ENCODE peak calls at places on chromosomes 2 and 18, in nine cellular contexts. W is Peyer's patch, M is sigmoid colon, D is IMR-90, A is A549, E is esophagus squamous epithelium, U is lower leg skin, Y is K562, V is breast epithelium. H is an unnamed sample.

GRCh38 chr2:206969192-206969591 is 29.9 kb downstream of the CPO start:
- DNase-seq in W (no peak), U (no peak), M (no peak), D (no peak), E (no peak), Y (no peak), A (no peak), V (no peak), H (no peak)

GRCh38 chr18:23949863-23950262 is 64.7 kb upstream of the TTC39C start:
- DNase-seq in V (no peak), E (no peak), Y (no peak), D (no peak), U (no peak), M (no peak), A (no peak), W (no peak), H (no peak)

GRCh38 chr2:34997779-34998178 is 1357.8 kb upstream of the CRIM1 start:
- DNase-seq in W (no peak), V (no peak), A (no peak), M (no peak), D (no peak), U (no peak), E (no peak), Y (no peak), H (no peak)

GRCh38 chr2:173264152-173264551 is 90.5 kb upstream of the CDCA7 start:
- DNase-seq in D (no peak), Y (no peak), M (no peak), E (no peak), W (peak), V (no peak), A (no peak), U (no peak), H (no peak)

GRCh38 chr18:54149078-54149697 is 75.3 kb downstream of the MBD2 start:
- DNase-seq in W (no peak), V (no peak), D (peak), E (no peak), M (no peak), Y (peak), U (peak), A (peak), H (peak)

GRCh38 chr2:1091895-1092585 is 141.4 kb downstream of the SNTG2 start:
- DNase-seq in E (no peak), V (no peak), Y (no peak), M (no peak), D (peak), W (no peak), A (no peak), U (no peak), H (no peak)

GRCh38 chr2:78979380-78980238 is 45.9 kb upstream of the REG3G start:
- DNase-seq in Y (peak), E (no peak), D (no peak), W (peak), V (no peak), A (peak), M (no peak), U (no peak), H (no peak)

GRCh38 chr2:229392214-229392613 is 121.1 kb upstream of the PID1 start:
- DNase-seq in W (no peak), D (no peak), Y (no peak), V (no peak), M (no peak), A (no peak), U (no peak), E (no peak), H (no peak)

GRCh38 chr2:37767051-37767450 is 95.6 kb upstream of the CDC42EP3 start:
- DNase-seq in V (no peak), M (no peak), A (no peak), D (no peak), E (no peak), Y (no peak), W (no peak), U (no peak), H (no peak)

GRCh38 chr2:128790541-128790944 is 471.9 kb upstream of the HS6ST1 start:
- DNase-seq in E (no peak), U (no peak), D (no peak), Y (no peak), V (no peak), M (no peak), W (no peak), A (no peak), H (no peak)

GRCh38 chr2:39736593-39736992 is 42.5 kb downstream of the THUMPD2 start:
- DNase-seq in D (peak), Y (no peak), V (no peak), A (no peak), U (no peak), E (no peak), M (no peak), W (no peak), H (no peak)

GRCh38 chr2:62596061-62596658 is 90.2 kb upstream of the TMEM17 start:
- DNase-seq in V (no peak), U (no peak), A (no peak), D (peak), E (no peak), M (no peak), W (no peak), Y (no peak), H (no peak)

GRCh38 chr2:236676131-236676873 is 106.7 kb downstream of the ACKR3 start:
- DNase-seq in W (no peak), D (no peak), U (no peak), E (no peak), Y (no peak), M (no peak), V (no peak), A (no peak), H (no peak)

GRCh38 chr18:72700961-72701710 is 157.0 kb upstream of the CBLN2 start:
- DNase-seq in D (peak), A (peak), V (no peak), E (no peak), U (no peak), W (no peak), M (no peak), Y (no peak), H (no peak)

GRCh38 chr18:40980171-40980570 is 974.9 kb upstream of the PIK3C3 start:
- DNase-seq in D (no peak), M (no peak), A (no peak), U (no peak), W (no peak), V (no peak), Y (no peak), E (no peak), H (no peak)

GRCh38 chr2:176407711-176408110 is 138.5 kb downstream of the MTX2 start:
- DNase-seq in V (no peak), D (no peak), E (no peak), Y (no peak), A (no peak), M (no peak), U (no peak), W (no peak), H (no peak)

GRCh38 chr2:106972782-106973181 is 86.8 kb upstream of the ST6GAL2 start:
- DNase-seq in A (no peak), M (no peak), U (no peak), W (no peak), E (no peak), D (no peak), Y (no peak), V (no peak), H (no peak)

GRCh38 chr18:23356915-23357421 is 96.1 kb upstream of the RIOK3 start:
- DNase-seq in V (no peak), M (no peak), W (no peak), Y (no peak), A (no peak), U (no peak), E (no peak), D (peak), H (no peak)

GRCh38 chr2:50065845-50066244 is 911.5 kb upstream of the FSHR start:
- DNase-seq in A (no peak), E (no peak), U (no peak), M (no peak), W (no peak), Y (no peak), V (no peak), D (no peak), H (no peak)

GRCh38 chr2:231597014-231597611 is 4.4 kb downstream of the TEX44 start:
- DNase-seq in E (no peak), V (no peak), M (no peak), D (no peak), Y (no peak), A (no peak), W (no peak), U (peak), H (peak)

GRCh38 chr2:100214265-100214961 is 72.0 kb upstream of the AFF3 start:
- DNase-seq in M (peak), U (no peak), Y (no peak), D (no peak), E (no peak), V (no peak), A (no peak), W (peak), H (no peak)

GRCh38 chr2:99032786-99033185 is 96.8 kb upstream of the CRACDL start:
- DNase-seq in M (no peak), W (no peak), E (no peak), D (no peak), Y (no peak), U (no peak), A (no peak), V (no peak), H (no peak)

GRCh38 chr2:69464575-69464974 is 27.3 kb upstream of the NFU1 start:
- DNase-seq in D (peak), Y (peak), M (peak), A (peak), U (peak), V (no peak), E (peak), W (peak), H (no peak)

GRCh38 chr2:239588451-239589269 is 187.8 kb upstream of the HDAC4 start:
- DNase-seq in A (no peak), E (no peak), U (no peak), M (peak), W (no peak), V (no peak), Y (no peak), D (no peak), H (no peak)

GRCh38 chr2:226953206-226953605 is 117.4 kb downstream of the RHBDD1 start:
- DNase-seq in M (no peak), W (no peak), D (no peak), U (peak), E (no peak), Y (no peak), A (no peak), V (no peak), H (no peak)

GRCh38 chr2:149597050-149598013 is 9.8 kb upstream of the MMADHC start:
- DNase-seq in U (peak), E (no peak), V (no peak), A (peak), M (peak), D (peak), Y (peak), W (peak), H (no peak)

GRCh38 chr2:203855274-203855673 is 12.3 kb upstream of the CTLA4 start:
- DNase-seq in D (no peak), W (no peak), M (no peak), Y (no peak), A (no peak), U (no peak), E (no peak), V (no peak), H (no peak)

GRCh38 chr2:100822587-100823248 is 2.8 kb downstream of the NPAS2 start:
- DNase-seq in M (no peak), V (no peak), E (no peak), W (no peak), D (peak), Y (no peak), U (no peak), A (no peak), H (no peak)

GRCh38 chr2:127674241-127675209 is 805 bp downstream of the LIMS2 start:
- DNase-seq in D (no peak), Y (no peak), V (peak), E (no peak), M (peak), U (no peak), A (no peak), W (peak), H (peak)

GRCh38 chr2:88061295-88061694 is 5.7 kb upstream of the KRCC1 start:
- DNase-seq in D (no peak), U (no peak), V (no peak), A (no peak), Y (no peak), E (no peak), W (no peak), M (no peak), H (no peak)
- TF ChIP-seq POLR2A in D (no peak), U (no peak), V (no peak), A (no peak), Y (no peak), E (no peak), W (no peak), M (no peak), H (no peak)

DNA sequence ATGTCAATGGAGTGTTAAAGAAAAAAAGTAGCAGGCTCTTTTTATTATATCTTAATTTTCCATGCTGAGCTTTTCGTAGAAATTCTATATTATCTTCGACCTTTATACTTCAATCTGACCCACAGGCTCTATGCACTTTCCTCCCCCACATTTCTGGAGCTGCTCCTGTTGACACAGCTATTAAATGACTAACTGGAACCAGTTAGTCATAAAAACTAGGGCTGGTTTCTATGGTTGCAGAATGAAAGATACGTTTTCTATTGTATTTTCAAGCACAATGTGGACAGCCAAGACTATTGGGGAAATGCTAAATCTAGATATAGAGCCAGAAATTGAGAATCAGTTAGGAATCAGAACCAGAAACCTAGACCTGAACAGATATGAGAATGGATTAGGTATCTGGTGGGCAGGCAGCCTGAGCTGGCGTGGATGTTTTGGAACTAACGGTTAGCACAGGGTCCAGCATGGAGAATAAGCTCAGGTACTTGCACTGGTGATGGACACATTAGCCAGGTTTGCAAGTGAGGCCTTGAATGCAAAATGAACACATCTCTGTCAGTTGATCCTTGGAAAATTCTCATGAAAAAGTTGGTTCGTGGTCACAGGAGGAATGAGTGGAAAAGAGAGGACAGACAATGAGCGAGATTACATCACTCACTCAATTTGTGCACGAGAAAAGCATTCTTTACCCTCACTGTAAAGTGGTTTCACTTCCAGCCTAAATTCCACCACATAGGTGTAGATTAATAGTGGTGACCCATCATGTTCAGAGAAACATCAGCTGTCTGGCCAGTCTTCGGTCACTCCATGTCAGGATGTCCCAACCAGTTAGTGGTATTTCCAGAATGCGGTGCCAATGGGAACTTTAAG is 144.6 kb upstream of the EPHA4 start:
- DNase-seq in V (no peak), E (no peak), D (peak), A (peak), U (no peak), M (no peak), W (no peak), Y (no peak), H (no peak)
- TF ChIP-seq POLR2A in V (no peak), E (no peak), D (no peak), A (no peak), U (no peak), M (no peak), W (no peak), Y (no peak), H (no peak)

GRCh38 chr2:10432315-10433181 is 15.6 kb downstream of the ODC1 start:
- DNase-seq in E (no peak), A (no peak), D (no peak), V (no peak), M (no peak), W (peak), Y (no peak), U (no peak), H (peak)
- TF ChIP-seq POLR2A in E (no peak), A (no peak), D (no peak), V (no peak), M (no peak), W (peak), Y (no peak), U (no peak), H (no peak)

DNA sequence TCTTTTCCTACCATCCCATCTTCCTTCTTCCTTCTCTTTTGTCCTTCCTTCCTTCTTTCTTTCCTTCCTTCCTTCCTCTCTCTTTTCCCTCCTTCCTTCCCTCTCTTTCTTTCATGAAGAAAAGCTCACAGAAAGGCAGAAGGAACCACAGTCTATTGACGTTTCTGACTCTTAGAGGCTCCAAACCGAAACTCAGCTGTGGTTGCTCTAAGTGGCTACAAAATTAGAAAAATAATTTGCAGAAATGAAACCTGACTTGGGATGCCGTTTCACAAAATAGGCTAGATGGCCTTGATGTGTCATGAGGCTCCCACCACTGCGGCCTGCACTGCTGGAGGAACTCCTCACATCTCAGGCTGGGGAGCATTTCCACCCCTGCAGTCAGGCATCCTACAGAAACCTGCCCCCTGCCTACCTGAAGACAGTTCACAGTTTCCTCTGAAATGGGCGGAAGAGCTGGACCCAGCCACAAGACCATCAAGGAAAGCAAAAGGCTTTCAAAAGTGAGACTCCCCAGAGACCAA is 165.6 kb downstream of the SMAD7 start:
- DNase-seq in D (no peak), E (no peak), V (no peak), A (no peak), M (peak), U (no peak), Y (no peak), W (peak), H (no peak)
- TF ChIP-seq POLR2A in D (no peak), E (no peak), V (no peak), A (no peak), M (no peak), U (no peak), Y (no peak), W (no peak), H (no peak)

DNA sequence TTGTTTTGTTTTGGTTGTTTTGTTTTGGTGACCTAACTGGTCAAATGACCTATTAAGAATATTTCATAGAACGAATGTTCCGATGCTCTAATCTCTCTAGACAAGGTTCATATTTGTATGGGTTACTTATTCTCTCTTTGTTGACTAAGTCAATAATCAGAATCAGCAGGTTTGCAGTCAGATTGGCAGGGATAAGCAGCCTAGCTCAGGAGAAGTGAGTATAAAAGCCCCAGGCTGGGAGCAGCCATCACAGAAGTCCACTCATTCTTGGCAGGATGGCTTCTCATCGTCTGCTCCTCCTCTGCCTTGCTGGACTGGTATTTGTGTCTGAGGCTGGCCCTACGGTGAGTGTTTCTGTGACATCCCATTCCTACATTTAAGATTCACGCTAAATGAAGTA is at the start of gene TTR:
- DNase-seq in V (no peak), D (no peak), W (no peak), Y (no peak), M (no peak), A (no peak), E (no peak), U (no peak), H (no peak)
- TF ChIP-seq POLR2A in V (no peak), D (no peak), W (no peak), Y (no peak), M (no peak), A (no peak), E (no peak), U (no peak), H (no peak)

GRCh38 chr18:3455938-3456685 is 6.1 kb downstream of the TGIF1 start:
- DNase-seq in A (peak), U (no peak), V (no peak), M (no peak), E (no peak), Y (no peak), W (no peak), D (peak), H (no peak)
- TF ChIP-seq POLR2A in A (no peak), U (no peak), V (no peak), M (peak), E (no peak), Y (no peak), W (no peak), D (no peak), H (no peak)

H was measured in upper lobe of left lung.